ENCODE peak calls at places on chromosomes 12 and 14, in eight cellular contexts. One of them, this sample, is unnamed.

GRCh38 chr14:39381366-39381765 is 50.9 kb downstream of the FBXO33 start:
- DNase-seq in psoas muscle: no peak
- DNase-seq in CD8-positive, alpha-beta T cell: no peak
- DNase-seq in left lung: no peak
- DNase-seq in trophoblast cell: no peak
- DNase-seq in HCT116: no peak
- DNase-seq in A549: no peak
- DNase-seq in lung: no peak
- DNase-seq in this sample: no peak

GRCh38 chr12:12384601-12385321 is 27.9 kb downstream of the BORCS5 start:
- DNase-seq in trophoblast cell: no peak
- DNase-seq in left lung: no peak
- DNase-seq in A549: no peak
- DNase-seq in HCT116: no peak
- DNase-seq in lung: no peak
- DNase-seq in CD8-positive, alpha-beta T cell: peak; percentile 53
- DNase-seq in psoas muscle: no peak
- DNase-seq in this sample: no peak

GRCh38 chr14:101005447-101005846 is 101.9 kb upstream of the RTL1 start:
- DNase-seq in left lung: no peak
- DNase-seq in trophoblast cell: no peak
- DNase-seq in psoas muscle: no peak
- DNase-seq in HCT116: no peak
- DNase-seq in CD8-positive, alpha-beta T cell: no peak
- DNase-seq in lung: no peak
- DNase-seq in A549: no peak
- DNase-seq in this sample: peak; percentile 67

GRCh38 chr12:75611041-75611440 is 99.6 kb upstream of the KRR1 start:
- DNase-seq in lung: no peak
- DNase-seq in CD8-positive, alpha-beta T cell: no peak
- DNase-seq in trophoblast cell: no peak
- DNase-seq in psoas muscle: no peak
- DNase-seq in A549: no peak
- DNase-seq in left lung: no peak
- DNase-seq in HCT116: no peak
- DNase-seq in this sample: no peak

GRCh38 chr12:49332891-49333371 is 4.1 kb downstream of the C1QL4 start:
- DNase-seq in A549: no peak
- DNase-seq in left lung: no peak
- DNase-seq in lung: no peak
- DNase-seq in psoas muscle: no peak
- DNase-seq in HCT116: no peak
- DNase-seq in CD8-positive, alpha-beta T cell: no peak
- DNase-seq in trophoblast cell: no peak
- DNase-seq in this sample: no peak

GRCh38 chr12:95611676-95612309 is 60.5 kb upstream of the USP44 start:
- DNase-seq in CD8-positive, alpha-beta T cell: no peak
- DNase-seq in trophoblast cell: peak; percentile 42
- DNase-seq in psoas muscle: no peak
- DNase-seq in HCT116: peak; percentile 34
- DNase-seq in left lung: no peak
- DNase-seq in A549: no peak
- DNase-seq in lung: no peak
- DNase-seq in this sample: no peak

GRCh38 chr14:71733210-71733883 is 198.9 kb upstream of the RGS6 start:
- DNase-seq in lung: no peak
- DNase-seq in CD8-positive, alpha-beta T cell: no peak
- DNase-seq in HCT116: no peak
- DNase-seq in left lung: no peak
- DNase-seq in A549: no peak
- DNase-seq in trophoblast cell: peak; percentile 23
- DNase-seq in psoas muscle: no peak
- DNase-seq in this sample: no peak

GRCh38 chr12:50732591-50732990 is 31.3 kb upstream of the ATF1 start:
- DNase-seq in psoas muscle: no peak
- DNase-seq in HCT116: peak; percentile 3
- DNase-seq in A549: no peak
- DNase-seq in left lung: no peak
- DNase-seq in trophoblast cell: peak; percentile 61
- DNase-seq in CD8-positive, alpha-beta T cell: no peak
- DNase-seq in lung: no peak
- DNase-seq in this sample: no peak

GRCh38 chr12:132558861-132559623 is 51.3 kb downstream of the LRCOL1 start:
- DNase-seq in left lung: no peak
- DNase-seq in A549: no peak
- DNase-seq in lung: no peak
- DNase-seq in trophoblast cell: no peak
- DNase-seq in HCT116: no peak
- DNase-seq in psoas muscle: no peak
- DNase-seq in CD8-positive, alpha-beta T cell: no peak
- DNase-seq in this sample: no peak

GRCh38 chr12:52022841-52023181 is 16.1 kb downstream of the TAMALIN start:
- DNase-seq in left lung: no peak
- DNase-seq in psoas muscle: no peak
- DNase-seq in trophoblast cell: no peak
- DNase-seq in A549: peak; percentile 86
- DNase-seq in HCT116: no peak
- DNase-seq in lung: no peak
- DNase-seq in CD8-positive, alpha-beta T cell: no peak
- DNase-seq in this sample: no peak

GRCh38 chr14:54625158-54625557 is 58.2 kb downstream of the SAMD4A start:
- DNase-seq in A549: no peak
- DNase-seq in lung: no peak
- DNase-seq in CD8-positive, alpha-beta T cell: no peak
- DNase-seq in trophoblast cell: no peak
- DNase-seq in psoas muscle: no peak
- DNase-seq in HCT116: no peak
- DNase-seq in left lung: no peak
- DNase-seq in this sample: no peak

GRCh38 chr12:132521200-132521580 is 31.2 kb downstream of the FBRSL1 start:
- DNase-seq in psoas muscle: no peak
- DNase-seq in HCT116: no peak
- DNase-seq in trophoblast cell: no peak
- DNase-seq in A549: no peak
- DNase-seq in lung: no peak
- DNase-seq in CD8-positive, alpha-beta T cell: no peak
- DNase-seq in left lung: no peak
- DNase-seq in this sample: no peak

GRCh38 chr12:114982760-114983159 is 298.8 kb upstream of the TBX3 start:
- DNase-seq in lung: no peak
- DNase-seq in trophoblast cell: no peak
- DNase-seq in HCT116: no peak
- DNase-seq in A549: no peak
- DNase-seq in psoas muscle: no peak
- DNase-seq in CD8-positive, alpha-beta T cell: no peak
- DNase-seq in left lung: no peak
- DNase-seq in this sample: no peak

GRCh38 chr12:87687362-87687761 is 341.8 kb downstream of the C12orf50 start:
- DNase-seq in A549: no peak
- DNase-seq in left lung: no peak
- DNase-seq in CD8-positive, alpha-beta T cell: no peak
- DNase-seq in lung: no peak
- DNase-seq in trophoblast cell: no peak
- DNase-seq in HCT116: no peak
- DNase-seq in psoas muscle: no peak
- DNase-seq in this sample: peak; percentile 52

GRCh38 chr14:29240046-29240445 is 473.5 kb downstream of the FOXG1 start:
- DNase-seq in HCT116: no peak
- DNase-seq in A549: no peak
- DNase-seq in CD8-positive, alpha-beta T cell: no peak
- DNase-seq in lung: no peak
- DNase-seq in trophoblast cell: no peak
- DNase-seq in left lung: no peak
- DNase-seq in psoas muscle: no peak
- DNase-seq in this sample: no peak

GRCh38 chr14:24117179-24117578 is 2.4 kb upstream of the NRL start:
- DNase-seq in psoas muscle: no peak
- DNase-seq in HCT116: no peak
- DNase-seq in trophoblast cell: no peak
- DNase-seq in left lung: peak; percentile 63
- DNase-seq in CD8-positive, alpha-beta T cell: no peak
- DNase-seq in lung: no peak
- DNase-seq in A549: no peak
- DNase-seq in this sample: peak; percentile 34

GRCh38 chr14:63486729-63487128 is 56.4 kb downstream of the PPP2R5E start:
- DNase-seq in CD8-positive, alpha-beta T cell: no peak
- DNase-seq in trophoblast cell: no peak
- DNase-seq in left lung: no peak
- DNase-seq in HCT116: no peak
- DNase-seq in psoas muscle: no peak
- DNase-seq in lung: no peak
- DNase-seq in A549: no peak
- DNase-seq in this sample: no peak

GRCh38 chr12:109544955-109545531 is 28.3 kb downstream of the MMAB start:
- DNase-seq in trophoblast cell: no peak
- DNase-seq in A549: no peak
- DNase-seq in psoas muscle: no peak
- DNase-seq in lung: no peak
- DNase-seq in HCT116: no peak
- DNase-seq in left lung: peak; percentile 70
- DNase-seq in CD8-positive, alpha-beta T cell: no peak
- DNase-seq in this sample: no peak

GRCh38 chr12:31201382-31201781 is 124.6 kb downstream of the SINHCAF start:
- DNase-seq in trophoblast cell: no peak
- DNase-seq in HCT116: no peak
- DNase-seq in psoas muscle: no peak
- DNase-seq in CD8-positive, alpha-beta T cell: no peak
- DNase-seq in left lung: no peak
- DNase-seq in lung: no peak
- DNase-seq in A549: no peak
- DNase-seq in this sample: no peak

GRCh38 chr14:73237219-73237785 is at the start of gene PAPLN:
- DNase-seq in HCT116: peak; percentile 8
- DNase-seq in A549: peak; percentile 80
- DNase-seq in lung: no peak
- DNase-seq in CD8-positive, alpha-beta T cell: no peak
- DNase-seq in trophoblast cell: no peak
- DNase-seq in left lung: no peak
- DNase-seq in psoas muscle: peak; percentile 70
- DNase-seq in this sample: no peak

GRCh38 chr14:103015426-103015825 is 41.9 kb downstream of the CDC42BPB start:
- DNase-seq in trophoblast cell: no peak
- DNase-seq in psoas muscle: no peak
- DNase-seq in left lung: no peak
- DNase-seq in HCT116: no peak
- DNase-seq in CD8-positive, alpha-beta T cell: no peak
- DNase-seq in lung: no peak
- DNase-seq in A549: no peak
- DNase-seq in this sample: no peak

GRCh38 chr14:64444984-64445845 is 20.1 kb upstream of the AKAP5 start:
- DNase-seq in HCT116: no peak
- DNase-seq in A549: no peak
- DNase-seq in trophoblast cell: peak; percentile 76
- DNase-seq in CD8-positive, alpha-beta T cell: peak; percentile 38
- DNase-seq in lung: no peak
- DNase-seq in psoas muscle: no peak
- DNase-seq in left lung: no peak
- DNase-seq in this sample: peak; percentile 52

GRCh38 chr14:23544511-23545447 is 6.8 kb downstream of the ZFHX2 start:
- DNase-seq in A549: no peak
- DNase-seq in trophoblast cell: no peak
- DNase-seq in left lung: peak; percentile 71
- DNase-seq in HCT116: no peak
- DNase-seq in lung: no peak
- DNase-seq in psoas muscle: peak; percentile 83
- DNase-seq in CD8-positive, alpha-beta T cell: no peak
- DNase-seq in this sample: peak; percentile 70

GRCh38 chr12:67269632-67270578 is 747 bp downstream of the CAND1 start:
- DNase-seq in lung: peak; percentile 49
- DNase-seq in psoas muscle: peak; percentile 76
- DNase-seq in left lung: peak; percentile 87
- DNase-seq in A549: peak; percentile 18
- DNase-seq in trophoblast cell: peak; percentile 4
- DNase-seq in CD8-positive, alpha-beta T cell: peak; percentile 70
- DNase-seq in HCT116: no peak
- DNase-seq in this sample: peak; percentile 66

GRCh38 chr12:98060421-98060820 is 455.0 kb upstream of the TMPO start:
- DNase-seq in HCT116: no peak
- DNase-seq in lung: no peak
- DNase-seq in A549: no peak
- DNase-seq in psoas muscle: no peak
- DNase-seq in trophoblast cell: no peak
- DNase-seq in CD8-positive, alpha-beta T cell: no peak
- DNase-seq in left lung: no peak
- DNase-seq in this sample: no peak

GRCh38 chr12:119730381-119730780 is 62.4 kb downstream of the PRKAB1 start:
- DNase-seq in A549: no peak
- DNase-seq in psoas muscle: no peak
- DNase-seq in trophoblast cell: no peak
- DNase-seq in HCT116: no peak
- DNase-seq in left lung: no peak
- DNase-seq in CD8-positive, alpha-beta T cell: no peak
- DNase-seq in lung: no peak
- DNase-seq in this sample: no peak
- H3K27ac ChIP-seq in A549: no peak overlapping the region
- H3K27ac ChIP-seq in psoas muscle: no peak overlapping the region
- H3K27ac ChIP-seq in trophoblast cell: no peak overlapping the region
- H3K27ac ChIP-seq in HCT116: no peak overlapping the region
- H3K27ac ChIP-seq in left lung: no peak overlapping the region
- H3K27ac ChIP-seq in CD8-positive, alpha-beta T cell: no peak overlapping the region
- H3K27ac ChIP-seq in lung: no peak overlapping the region
- H3K27ac ChIP-seq in this sample: no peak overlapping the region

DNA sequence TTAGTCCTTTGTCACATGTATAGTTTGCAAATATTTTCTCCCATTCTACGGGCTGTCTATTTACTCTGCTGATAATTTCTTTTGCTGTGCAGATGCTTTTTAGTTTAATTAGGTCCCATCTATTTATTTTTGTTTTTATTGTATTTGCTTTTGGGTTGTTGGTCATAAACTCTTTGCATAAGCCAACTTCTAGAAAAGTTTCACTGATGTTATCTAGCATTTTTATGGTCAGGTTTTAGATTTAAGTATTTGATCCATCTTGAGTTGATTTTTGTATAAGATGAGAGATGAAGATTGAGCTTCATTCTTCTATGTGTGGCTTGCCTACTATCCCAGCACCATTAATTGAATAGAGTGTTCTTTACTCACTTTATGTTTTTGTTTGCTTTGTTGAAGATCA is 1008.4 kb upstream of the ATXN7L3B start:
- DNase-seq in psoas muscle: no peak
- DNase-seq in left lung: no peak
- DNase-seq in HCT116: no peak
- DNase-seq in CD8-positive, alpha-beta T cell: no peak
- DNase-seq in lung: no peak
- DNase-seq in A549: no peak
- DNase-seq in trophoblast cell: no peak
- DNase-seq in this sample: no peak
- H3K27ac ChIP-seq in psoas muscle: no peak overlapping the region
- H3K27ac ChIP-seq in left lung: no peak overlapping the region
- H3K27ac ChIP-seq in HCT116: no peak overlapping the region
- H3K27ac ChIP-seq in CD8-positive, alpha-beta T cell: no peak overlapping the region
- H3K27ac ChIP-seq in lung: no peak overlapping the region
- H3K27ac ChIP-seq in A549: no peak overlapping the region
- H3K27ac ChIP-seq in trophoblast cell: no peak overlapping the region
- H3K27ac ChIP-seq in this sample: no peak overlapping the region

GRCh38 chr12:110698171-110698902 is 9.4 kb upstream of the HVCN1 start:
- DNase-seq in left lung: peak; percentile 92
- DNase-seq in psoas muscle: peak; percentile 88
- DNase-seq in trophoblast cell: peak; percentile 80
- DNase-seq in CD8-positive, alpha-beta T cell: peak; percentile 80
- DNase-seq in HCT116: peak; percentile 82
- DNase-seq in A549: peak; percentile 74
- DNase-seq in lung: peak; percentile 71
- DNase-seq in this sample: peak; percentile 89
- H3K27ac ChIP-seq in left lung: no peak overlapping the region
- H3K27ac ChIP-seq in psoas muscle: peak overlapping the region; percentile 16
- H3K27ac ChIP-seq in trophoblast cell: no peak overlapping the region
- H3K27ac ChIP-seq in CD8-positive, alpha-beta T cell: no peak overlapping the region
- H3K27ac ChIP-seq in HCT116: peak overlapping the region; percentile 49
- H3K27ac ChIP-seq in A549: peak overlapping the region; percentile 55
- H3K27ac ChIP-seq in lung: no peak overlapping the region
- H3K27ac ChIP-seq in this sample: no peak overlapping the region

GRCh38 chr12:93595336-93595735 is 22.9 kb downstream of the SOCS2 start:
- DNase-seq in HCT116: no peak
- DNase-seq in left lung: no peak
- DNase-seq in trophoblast cell: no peak
- DNase-seq in psoas muscle: no peak
- DNase-seq in lung: no peak
- DNase-seq in CD8-positive, alpha-beta T cell: no peak
- DNase-seq in A549: no peak
- DNase-seq in this sample: no peak
- H3K27ac ChIP-seq in HCT116: no peak overlapping the region
- H3K27ac ChIP-seq in left lung: peak overlapping the region; percentile 88
- H3K27ac ChIP-seq in trophoblast cell: no peak overlapping the region
- H3K27ac ChIP-seq in psoas muscle: peak overlapping the region; percentile 0
- H3K27ac ChIP-seq in lung: no peak overlapping the region
- H3K27ac ChIP-seq in CD8-positive, alpha-beta T cell: no peak overlapping the region
- H3K27ac ChIP-seq in A549: no peak overlapping the region
- H3K27ac ChIP-seq in this sample: no peak overlapping the region